ENCODE peak calls at places on chromosomes 5 and 9, in eight cellular contexts. Y is body of pancreas, M is hepatocyte, O is IMR-90, A is OCI-LY7, N is ovary, J is uterus, X is heart right ventricle. F is an unnamed sample.

GRCh38 chr5:19987594-19988345 is at the start of gene CDH18:
- DNase-seq in Y (peak; percentile 59), M (peak; percentile 68), O (peak; percentile 38), A (no peak), N (peak; percentile 13), J (no peak), X (no peak), F (peak; percentile 32)

GRCh38 chr9:93636667-93637066 is 60.3 kb downstream of the PHF2 start:
- DNase-seq in Y (no peak), M (no peak), O (no peak), A (no peak), N (no peak), J (peak; percentile 7), X (no peak), F (no peak)

GRCh38 chr9:88833946-88834345 is 157.3 kb upstream of the S1PR3 start:
- DNase-seq in Y (no peak), M (no peak), O (no peak), A (no peak), N (no peak), J (no peak), X (no peak), F (no peak)

GRCh38 chr5:26700759-26701384 is 337.5 kb downstream of the CDH9 start:
- DNase-seq in Y (no peak), M (peak; percentile 58), O (no peak), A (peak; percentile 11), N (no peak), J (no peak), X (no peak), F (peak; percentile 55)

GRCh38 chr5:14818931-14819790 is 52.4 kb downstream of the ANKH start:
- DNase-seq in Y (no peak), M (no peak), O (no peak), A (no peak), N (no peak), J (no peak), X (no peak), F (no peak)

GRCh38 chr5:71865202-71865601 is 146.1 kb downstream of the CARTPT start:
- DNase-seq in Y (no peak), M (peak; percentile 49), O (peak; percentile 75), A (no peak), N (no peak), J (peak; percentile 18), X (no peak), F (no peak)

GRCh38 chr5:74200560-74200959 is 440.0 kb downstream of the ENC1 start:
- DNase-seq in Y (no peak), M (no peak), O (no peak), A (no peak), N (no peak), J (no peak), X (no peak), F (no peak)

GRCh38 chr9:95065224-95065623 is 252.3 kb downstream of the FANCC start:
- DNase-seq in Y (no peak), M (no peak), O (no peak), A (no peak), N (no peak), J (no peak), X (no peak), F (no peak)

GRCh38 chr5:133844836-133845235 is 123.6 kb downstream of the C5orf15 start:
- DNase-seq in Y (no peak), M (no peak), O (no peak), A (no peak), N (no peak), J (no peak), X (no peak), F (no peak)

GRCh38 chr5:178224403-178224802 is 8.2 kb downstream of the PHYKPL start:
- DNase-seq in Y (no peak), M (no peak), O (no peak), A (no peak), N (no peak), J (no peak), X (no peak), F (no peak)

GRCh38 chr9:93645921-93646639 is 69.7 kb downstream of the PHF2 start:
- DNase-seq in Y (no peak), M (no peak), O (no peak), A (no peak), N (peak; percentile 5), J (peak; percentile 7), X (no peak), F (peak; percentile 8)

GRCh38 chr5:96049398-96050272 is 88.0 kb upstream of the ELL2 start:
- DNase-seq in Y (no peak), M (no peak), O (peak; percentile 91), A (no peak), N (no peak), J (no peak), X (no peak), F (no peak)

GRCh38 chr9:133994359-133995011 is 2.4 kb upstream of the VAV2 start:
- DNase-seq in Y (peak; percentile 83), M (peak; percentile 91), O (peak; percentile 54), A (peak; percentile 81), N (peak; percentile 87), J (peak; percentile 83), X (peak; percentile 78), F (peak; percentile 80)

GRCh38 chr5:125257057-125257970 is 510.9 kb upstream of the ZNF608 start:
- DNase-seq in Y (no peak), M (no peak), O (peak; percentile 7), A (no peak), N (no peak), J (no peak), X (peak; percentile 21), F (no peak)

GRCh38 chr5:136518174-136518573 is 152.8 kb upstream of the TRPC7 start:
- DNase-seq in Y (no peak), M (no peak), O (no peak), A (no peak), N (no peak), J (no peak), X (no peak), F (no peak)

GRCh38 chr5:113245427-113246052 is 189.2 kb downstream of the TSSK1B start:
- DNase-seq in Y (no peak), M (no peak), O (no peak), A (no peak), N (no peak), J (no peak), X (no peak), F (no peak)

GRCh38 chr5:139445325-139446170 is 6.2 kb upstream of the DNAJC18 start:
- DNase-seq in Y (no peak), M (peak; percentile 45), O (peak; percentile 81), A (no peak), N (no peak), J (no peak), X (no peak), F (no peak)

GRCh38 chr9:98314381-98315066 is 59.1 kb upstream of the TBC1D2 start:
- DNase-seq in Y (no peak), M (peak; percentile 38), O (peak; percentile 69), A (no peak), N (no peak), J (no peak), X (no peak), F (no peak)

GRCh38 chr5:177103523-177104253 is 17.0 kb downstream of the FGFR4 start:
- DNase-seq in Y (no peak), M (no peak), O (peak; percentile 73), A (no peak), N (no peak), J (no peak), X (no peak), F (no peak)

GRCh38 chr9:135035781-135036760 is 51.4 kb upstream of the OLFM1 start:
- DNase-seq in Y (no peak), M (no peak), O (no peak), A (no peak), N (no peak), J (peak; percentile 1), X (no peak), F (peak; percentile 12)

GRCh38 chr5:173970878-173971650 is 17.9 kb upstream of the C5orf47 start:
- DNase-seq in Y (no peak), M (no peak), O (no peak), A (peak; percentile 22), N (no peak), J (peak; percentile 38), X (no peak), F (no peak)

GRCh38 chr5:147310059-147310704 is 75.4 kb downstream of the STK32A start:
- DNase-seq in Y (peak; percentile 51), M (no peak), O (peak; percentile 6), A (no peak), N (no peak), J (peak; percentile 27), X (no peak), F (no peak)

GRCh38 chr5:57082441-57083067 is 91.3 kb upstream of the GPBP1 start:
- DNase-seq in Y (no peak), M (peak; percentile 55), O (peak; percentile 10), A (peak; percentile 8), N (no peak), J (no peak), X (no peak), F (peak; percentile 46)

GRCh38 chr5:86447362-86447761 is 170.4 kb upstream of the COX7C start:
- DNase-seq in Y (no peak), M (no peak), O (no peak), A (no peak), N (no peak), J (no peak), X (no peak), F (no peak)
- TF ChIP-seq CTCF in Y (no peak), M (no peak), O (no peak), A (no peak), N (no peak), J (no peak), X (no peak), F (no peak)

DNA sequence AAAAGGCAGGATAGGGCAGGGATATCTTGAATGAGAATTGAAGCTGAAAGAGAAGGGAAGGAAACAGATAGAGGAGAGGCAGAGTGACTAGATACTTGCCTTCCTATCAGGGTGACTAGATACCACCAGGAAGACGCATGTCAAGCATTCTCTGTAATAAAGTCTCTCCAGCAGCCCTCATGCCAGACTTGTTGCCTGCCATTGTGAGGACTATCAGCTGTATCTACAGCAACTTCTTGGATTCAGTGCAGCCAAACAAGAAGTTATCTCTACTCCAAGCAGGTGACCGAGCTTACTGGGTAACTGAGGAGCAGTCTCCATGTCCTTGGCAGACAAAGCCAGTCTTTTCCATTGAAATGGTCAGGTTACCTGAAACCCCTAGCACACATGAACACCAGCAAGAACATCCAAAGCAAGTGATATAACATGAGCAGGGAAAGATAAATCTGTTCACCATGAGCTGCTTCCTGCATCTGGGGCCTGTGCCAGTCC is 9.3 kb downstream of the SH3RF2 start:
- DNase-seq in Y (no peak), M (no peak), O (no peak), A (no peak), N (no peak), J (no peak), X (no peak), F (no peak)
- H3K4me3 ChIP-seq in Y (no peak overlapping the region), M (no peak overlapping the region), O (no peak overlapping the region), A (no peak overlapping the region), N (no peak overlapping the region), J (no peak overlapping the region), X (no peak overlapping the region), F (no peak overlapping the region)

GRCh38 chr5:149345147-149345891 is at the start of gene GRPEL2:
- DNase-seq in Y (peak; percentile 92), M (peak; percentile 98), O (peak; percentile 98), A (peak; percentile 98), N (peak; percentile 94), J (peak; percentile 95), X (peak; percentile 96), F (peak; percentile 95)
- H3K4me1 ChIP-seq in Y (peaks cover 17% of the 10 kb centered on the region), M (peaks cover 6% of the 10 kb centered on the region), O (peaks cover 2% of the 10 kb centered on the region), A (peaks cover 29% of the 10 kb centered on the region), N (peaks cover 5% of the 10 kb centered on the region), J (peaks cover 4% of the 10 kb centered on the region), X (no peaks in the 10 kb centered on the region), F (peaks cover 10% of the 10 kb centered on the region)

DNA sequence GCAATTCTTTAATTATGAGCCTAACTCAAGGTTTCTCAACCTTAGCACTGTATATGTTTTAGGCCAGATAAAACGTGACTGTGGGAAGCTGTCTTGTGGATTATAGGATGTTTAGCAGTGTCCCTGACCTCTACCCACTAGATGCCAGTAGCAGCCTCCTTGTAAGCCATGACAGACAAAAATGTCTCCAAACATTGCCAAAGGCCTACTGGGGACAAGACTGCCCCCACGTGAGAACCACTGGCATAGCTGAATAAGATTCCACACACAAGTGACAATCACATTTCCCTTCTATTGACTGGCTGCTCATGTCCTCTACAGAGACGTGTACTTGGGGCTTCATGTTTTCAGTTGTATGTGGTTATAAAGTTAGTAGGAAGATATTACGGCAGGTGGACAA is 55.4 kb downstream of the GOLM1 start:
- DNase-seq in Y (no peak), M (no peak), O (no peak), A (no peak), N (no peak), J (no peak), X (no peak), F (no peak)
- TF ChIP-seq CTCF in Y (no peak), M (no peak), O (no peak), A (no peak), N (no peak), J (no peak), X (no peak), F (no peak)

F was measured in Caco-2.